ENCODE peak calls at places on chromosomes 6 and 20, in seven cellular contexts. P, L, Q, I, U, Y and K are unnamed samples.

GRCh38 chr20:44017905-44018683 is 103.4 kb downstream of the TOX2 start:
- DNase-seq in I (peak; percentile 56), P (no peak), U (peak; percentile 86), Y (no peak), Q (no peak), L (no peak), K (peak; percentile 95)

GRCh38 chr6:29679962-29680361 is 990 bp downstream of the ZFP57 start:
- DNase-seq in I (no peak), P (no peak), U (no peak), Y (no peak), Q (no peak), L (no peak), K (no peak)

GRCh38 chr20:14956538-14956937 is 619.1 kb upstream of the FLRT3 start:
- DNase-seq in P (no peak), I (no peak), Q (no peak), Y (no peak), L (no peak), U (no peak), K (no peak)

GRCh38 chr6:152642578-152643375 is 5.6 kb upstream of the SYNE1 start:
- DNase-seq in Q (no peak), L (peak; percentile 25), U (peak; percentile 45), P (peak; percentile 60), Y (peak; percentile 9), I (no peak), K (peak; percentile 70)

GRCh38 chr6:112407191-112407590 is 60.1 kb downstream of the RFPL4B start:
- DNase-seq in L (no peak), P (no peak), U (no peak), I (no peak), Q (no peak), Y (no peak), K (no peak)

GRCh38 chr6:142810952-142811514 is 133.9 kb downstream of the HIVEP2 start:
- DNase-seq in I (peak; percentile 67), Y (no peak), P (no peak), Q (no peak), L (no peak), U (no peak), K (peak; percentile 53)

GRCh38 chr20:7147220-7147601 is 379.7 kb downstream of the BMP2 start:
- DNase-seq in L (no peak), Q (no peak), U (no peak), Y (no peak), P (peak; percentile 9), I (no peak), K (no peak)

GRCh38 chr6:151679081-151679480 is 128.4 kb upstream of the ESR1 start:
- DNase-seq in U (no peak), Y (peak; percentile 21), Q (no peak), I (no peak), P (no peak), L (no peak), K (peak; percentile 96)

GRCh38 chr6:154258064-154258757 is 98.4 kb downstream of the IPCEF1 start:
- DNase-seq in Q (no peak), Y (no peak), L (peak; percentile 27), I (no peak), U (no peak), P (no peak), K (no peak)

GRCh38 chr6:42259286-42259685 is 41.6 kb upstream of the MRPS10 start:
- DNase-seq in Y (no peak), P (no peak), U (no peak), L (no peak), Q (no peak), I (no peak), K (no peak)

GRCh38 chr6:41638002-41638800 is at the start of gene MDFI:
- DNase-seq in I (no peak), U (no peak), Q (no peak), P (peak; percentile 83), Y (no peak), L (no peak), K (no peak)

GRCh38 chr20:62337558-62338293 is 29.4 kb downstream of the LAMA5 start:
- DNase-seq in I (no peak), P (no peak), U (peak; percentile 61), L (no peak), Y (no peak), Q (no peak), K (no peak)

GRCh38 chr6:63661769-63662168 is 26.2 kb downstream of the PHF3 start:
- DNase-seq in L (no peak), Y (no peak), P (no peak), Q (no peak), U (no peak), I (no peak), K (no peak)

GRCh38 chr6:13441778-13442177 is 45.6 kb downstream of the GFOD1 start:
- DNase-seq in Y (no peak), P (no peak), Q (no peak), I (no peak), L (no peak), U (no peak), K (no peak)